ENCODE peak calls at places on chromosomes 6 and 20, in ten cellular contexts. One of them, this sample, is unnamed.

GRCh38 chr6:150766201-150766997 is 99.1 kb upstream of the MTHFD1L start:
- DNase-seq in left kidney: peak; percentile 61
- DNase-seq in occipital lobe: no peak
- DNase-seq in stimulated activated CD4-positive, alpha-beta T cell treated with anti-CD3 and anti-CD28 coated beads, Interleukin-4, amount 100 ng/mL, for 4 hours: no peak
- DNase-seq in mucosa of descending colon: no peak
- DNase-seq in ovary: peak; percentile 30
- DNase-seq in HFFc6: no peak
- DNase-seq in right cardiac atrium: peak; percentile 81
- DNase-seq in RCC 7860: no peak
- DNase-seq in tibial artery: no peak
- DNase-seq in this sample: no peak

GRCh38 chr20:59398552-59399265 is 98.3 kb downstream of the EDN3 start:
- DNase-seq in left kidney: no peak
- DNase-seq in occipital lobe: no peak
- DNase-seq in stimulated activated CD4-positive, alpha-beta T cell treated with anti-CD3 and anti-CD28 coated beads, Interleukin-4, amount 100 ng/mL, for 4 hours: no peak
- DNase-seq in mucosa of descending colon: no peak
- DNase-seq in ovary: no peak
- DNase-seq in HFFc6: no peak
- DNase-seq in right cardiac atrium: no peak
- DNase-seq in RCC 7860: no peak
- DNase-seq in tibial artery: no peak
- DNase-seq in this sample: no peak

GRCh38 chr6:156876302-156876701 is 99.1 kb downstream of the ARID1B start:
- DNase-seq in left kidney: no peak
- DNase-seq in occipital lobe: no peak
- DNase-seq in stimulated activated CD4-positive, alpha-beta T cell treated with anti-CD3 and anti-CD28 coated beads, Interleukin-4, amount 100 ng/mL, for 4 hours: no peak
- DNase-seq in mucosa of descending colon: no peak
- DNase-seq in ovary: no peak
- DNase-seq in HFFc6: no peak
- DNase-seq in right cardiac atrium: peak; percentile 69
- DNase-seq in RCC 7860: no peak
- DNase-seq in tibial artery: no peak
- DNase-seq in this sample: no peak

GRCh38 chr6:83853178-83853967 is at the start of gene RIPPLY2:
- DNase-seq in left kidney: peak; percentile 76
- DNase-seq in occipital lobe: peak; percentile 71
- DNase-seq in stimulated activated CD4-positive, alpha-beta T cell treated with anti-CD3 and anti-CD28 coated beads, Interleukin-4, amount 100 ng/mL, for 4 hours: no peak
- DNase-seq in mucosa of descending colon: peak; percentile 48
- DNase-seq in ovary: no peak
- DNase-seq in HFFc6: no peak
- DNase-seq in right cardiac atrium: peak; percentile 50
- DNase-seq in RCC 7860: no peak
- DNase-seq in tibial artery: peak; percentile 68
- DNase-seq in this sample: peak; percentile 7

GRCh38 chr20:23419995-23420901 is 1.0 kb downstream of the NAPB start:
- DNase-seq in left kidney: peak; percentile 54
- DNase-seq in occipital lobe: no peak
- DNase-seq in stimulated activated CD4-positive, alpha-beta T cell treated with anti-CD3 and anti-CD28 coated beads, Interleukin-4, amount 100 ng/mL, for 4 hours: peak; percentile 56
- DNase-seq in mucosa of descending colon: peak; percentile 70
- DNase-seq in ovary: peak; percentile 56
- DNase-seq in HFFc6: peak; percentile 71
- DNase-seq in right cardiac atrium: peak; percentile 78
- DNase-seq in RCC 7860: peak; percentile 17
- DNase-seq in tibial artery: peak; percentile 76
- DNase-seq in this sample: peak; percentile 57

GRCh38 chr6:17957488-17957887 is 29.9 kb downstream of the KIF13A start:
- DNase-seq in left kidney: no peak
- DNase-seq in occipital lobe: no peak
- DNase-seq in stimulated activated CD4-positive, alpha-beta T cell treated with anti-CD3 and anti-CD28 coated beads, Interleukin-4, amount 100 ng/mL, for 4 hours: no peak
- DNase-seq in mucosa of descending colon: no peak
- DNase-seq in ovary: no peak
- DNase-seq in HFFc6: no peak
- DNase-seq in right cardiac atrium: no peak
- DNase-seq in RCC 7860: no peak
- DNase-seq in tibial artery: no peak
- DNase-seq in this sample: no peak

GRCh38 chr6:79420054-79420453 is 117.2 kb downstream of the LCA5 start:
- DNase-seq in left kidney: peak; percentile 33
- DNase-seq in occipital lobe: no peak
- DNase-seq in stimulated activated CD4-positive, alpha-beta T cell treated with anti-CD3 and anti-CD28 coated beads, Interleukin-4, amount 100 ng/mL, for 4 hours: no peak
- DNase-seq in mucosa of descending colon: no peak
- DNase-seq in ovary: no peak
- DNase-seq in HFFc6: no peak
- DNase-seq in right cardiac atrium: no peak
- DNase-seq in RCC 7860: no peak
- DNase-seq in tibial artery: no peak
- DNase-seq in this sample: no peak

GRCh38 chr20:4021905-4022304 is 6.5 kb upstream of the RNF24 start:
- DNase-seq in left kidney: no peak
- DNase-seq in occipital lobe: no peak
- DNase-seq in stimulated activated CD4-positive, alpha-beta T cell treated with anti-CD3 and anti-CD28 coated beads, Interleukin-4, amount 100 ng/mL, for 4 hours: no peak
- DNase-seq in mucosa of descending colon: no peak
- DNase-seq in ovary: no peak
- DNase-seq in HFFc6: no peak
- DNase-seq in right cardiac atrium: no peak
- DNase-seq in RCC 7860: no peak
- DNase-seq in tibial artery: no peak
- DNase-seq in this sample: no peak

GRCh38 chr6:1610497-1611321 is 994 bp downstream of the FOXC1 start:
- DNase-seq in left kidney: peak; percentile 51
- DNase-seq in occipital lobe: no peak
- DNase-seq in stimulated activated CD4-positive, alpha-beta T cell treated with anti-CD3 and anti-CD28 coated beads, Interleukin-4, amount 100 ng/mL, for 4 hours: no peak
- DNase-seq in mucosa of descending colon: no peak
- DNase-seq in ovary: no peak
- DNase-seq in HFFc6: peak; percentile 30
- DNase-seq in right cardiac atrium: peak; percentile 79
- DNase-seq in RCC 7860: no peak
- DNase-seq in tibial artery: peak; percentile 68
- DNase-seq in this sample: no peak

GRCh38 chr20:4812641-4813075 is 90.9 kb downstream of the PRND start:
- DNase-seq in left kidney: no peak
- DNase-seq in occipital lobe: no peak
- DNase-seq in stimulated activated CD4-positive, alpha-beta T cell treated with anti-CD3 and anti-CD28 coated beads, Interleukin-4, amount 100 ng/mL, for 4 hours: peak; percentile 11
- DNase-seq in mucosa of descending colon: peak; percentile 66
- DNase-seq in ovary: no peak
- DNase-seq in HFFc6: no peak
- DNase-seq in right cardiac atrium: peak; percentile 45
- DNase-seq in RCC 7860: no peak
- DNase-seq in tibial artery: no peak
- DNase-seq in this sample: peak; percentile 56

GRCh38 chr20:44720994-44721784 is 6.0 kb downstream of the CCN5 start:
- DNase-seq in left kidney: no peak
- DNase-seq in occipital lobe: no peak
- DNase-seq in stimulated activated CD4-positive, alpha-beta T cell treated with anti-CD3 and anti-CD28 coated beads, Interleukin-4, amount 100 ng/mL, for 4 hours: no peak
- DNase-seq in mucosa of descending colon: no peak
- DNase-seq in ovary: peak; percentile 81
- DNase-seq in HFFc6: peak; percentile 85
- DNase-seq in right cardiac atrium: peak; percentile 90
- DNase-seq in RCC 7860: peak; percentile 80
- DNase-seq in tibial artery: peak; percentile 85
- DNase-seq in this sample: no peak

GRCh38 chr6:166449036-166449435 is 66.3 kb upstream of the MPC1 start:
- DNase-seq in left kidney: no peak
- DNase-seq in occipital lobe: no peak
- DNase-seq in stimulated activated CD4-positive, alpha-beta T cell treated with anti-CD3 and anti-CD28 coated beads, Interleukin-4, amount 100 ng/mL, for 4 hours: no peak
- DNase-seq in mucosa of descending colon: no peak
- DNase-seq in ovary: no peak
- DNase-seq in HFFc6: no peak
- DNase-seq in right cardiac atrium: no peak
- DNase-seq in RCC 7860: no peak
- DNase-seq in tibial artery: no peak
- DNase-seq in this sample: no peak

GRCh38 chr6:113894712-113895674 is 37.8 kb downstream of the MARCKS start:
- DNase-seq in left kidney: no peak
- DNase-seq in occipital lobe: no peak
- DNase-seq in stimulated activated CD4-positive, alpha-beta T cell treated with anti-CD3 and anti-CD28 coated beads, Interleukin-4, amount 100 ng/mL, for 4 hours: no peak
- DNase-seq in mucosa of descending colon: no peak
- DNase-seq in ovary: no peak
- DNase-seq in HFFc6: no peak
- DNase-seq in right cardiac atrium: no peak
- DNase-seq in RCC 7860: no peak
- DNase-seq in tibial artery: no peak
- DNase-seq in this sample: no peak

GRCh38 chr6:139839506-139840156 is 465.2 kb upstream of the CITED2 start:
- DNase-seq in left kidney: no peak
- DNase-seq in occipital lobe: no peak
- DNase-seq in stimulated activated CD4-positive, alpha-beta T cell treated with anti-CD3 and anti-CD28 coated beads, Interleukin-4, amount 100 ng/mL, for 4 hours: no peak
- DNase-seq in mucosa of descending colon: no peak
- DNase-seq in ovary: no peak
- DNase-seq in HFFc6: no peak
- DNase-seq in right cardiac atrium: peak; percentile 51
- DNase-seq in RCC 7860: no peak
- DNase-seq in tibial artery: peak; percentile 80
- DNase-seq in this sample: no peak

GRCh38 chr20:20864346-20865096 is 152.1 kb upstream of the RALGAPA2 start:
- DNase-seq in left kidney: peak; percentile 84
- DNase-seq in occipital lobe: no peak
- DNase-seq in stimulated activated CD4-positive, alpha-beta T cell treated with anti-CD3 and anti-CD28 coated beads, Interleukin-4, amount 100 ng/mL, for 4 hours: no peak
- DNase-seq in mucosa of descending colon: no peak
- DNase-seq in ovary: no peak
- DNase-seq in HFFc6: peak; percentile 2
- DNase-seq in right cardiac atrium: no peak
- DNase-seq in RCC 7860: no peak
- DNase-seq in tibial artery: no peak
- DNase-seq in this sample: no peak

GRCh38 chr6:21046276-21046675 is 512.0 kb downstream of the CDKAL1 start:
- DNase-seq in left kidney: peak; percentile 90
- DNase-seq in occipital lobe: no peak
- DNase-seq in stimulated activated CD4-positive, alpha-beta T cell treated with anti-CD3 and anti-CD28 coated beads, Interleukin-4, amount 100 ng/mL, for 4 hours: no peak
- DNase-seq in mucosa of descending colon: no peak
- DNase-seq in ovary: no peak
- DNase-seq in HFFc6: no peak
- DNase-seq in right cardiac atrium: peak; percentile 65
- DNase-seq in RCC 7860: peak; percentile 73
- DNase-seq in tibial artery: no peak
- DNase-seq in this sample: no peak

GRCh38 chr20:50975701-50976330 is 17.2 kb downstream of the MOCS3 start:
- DNase-seq in left kidney: no peak
- DNase-seq in occipital lobe: no peak
- DNase-seq in stimulated activated CD4-positive, alpha-beta T cell treated with anti-CD3 and anti-CD28 coated beads, Interleukin-4, amount 100 ng/mL, for 4 hours: no peak
- DNase-seq in mucosa of descending colon: no peak
- DNase-seq in ovary: no peak
- DNase-seq in HFFc6: no peak
- DNase-seq in right cardiac atrium: no peak
- DNase-seq in RCC 7860: no peak
- DNase-seq in tibial artery: no peak
- DNase-seq in this sample: no peak

GRCh38 chr6:143757346-143757832 is 79.6 kb downstream of the PHACTR2 start:
- DNase-seq in left kidney: no peak
- DNase-seq in occipital lobe: no peak
- DNase-seq in stimulated activated CD4-positive, alpha-beta T cell treated with anti-CD3 and anti-CD28 coated beads, Interleukin-4, amount 100 ng/mL, for 4 hours: no peak
- DNase-seq in mucosa of descending colon: no peak
- DNase-seq in ovary: no peak
- DNase-seq in HFFc6: no peak
- DNase-seq in right cardiac atrium: no peak
- DNase-seq in RCC 7860: no peak
- DNase-seq in tibial artery: no peak
- DNase-seq in this sample: no peak

GRCh38 chr20:36951977-36952738 is 650 bp upstream of the SAMHD1 start:
- DNase-seq in left kidney: no peak
- DNase-seq in occipital lobe: no peak
- DNase-seq in stimulated activated CD4-positive, alpha-beta T cell treated with anti-CD3 and anti-CD28 coated beads, Interleukin-4, amount 100 ng/mL, for 4 hours: no peak
- DNase-seq in mucosa of descending colon: no peak
- DNase-seq in ovary: no peak
- DNase-seq in HFFc6: no peak
- DNase-seq in right cardiac atrium: no peak
- DNase-seq in RCC 7860: no peak
- DNase-seq in tibial artery: no peak
- DNase-seq in this sample: no peak

GRCh38 chr6:113645576-113645970 is 211.6 kb upstream of the MARCKS start:
- DNase-seq in left kidney: peak; percentile 27
- DNase-seq in occipital lobe: no peak
- DNase-seq in stimulated activated CD4-positive, alpha-beta T cell treated with anti-CD3 and anti-CD28 coated beads, Interleukin-4, amount 100 ng/mL, for 4 hours: no peak
- DNase-seq in mucosa of descending colon: peak; percentile 62
- DNase-seq in ovary: no peak
- DNase-seq in HFFc6: peak; percentile 95
- DNase-seq in right cardiac atrium: no peak
- DNase-seq in RCC 7860: peak; percentile 94
- DNase-seq in tibial artery: no peak
- DNase-seq in this sample: peak; percentile 70

GRCh38 chr20:51554538-51555165 is 12.1 kb upstream of the NFATC2 start:
- DNase-seq in left kidney: no peak
- DNase-seq in occipital lobe: no peak
- DNase-seq in stimulated activated CD4-positive, alpha-beta T cell treated with anti-CD3 and anti-CD28 coated beads, Interleukin-4, amount 100 ng/mL, for 4 hours: no peak
- DNase-seq in mucosa of descending colon: no peak
- DNase-seq in ovary: no peak
- DNase-seq in HFFc6: peak; percentile 89
- DNase-seq in right cardiac atrium: no peak
- DNase-seq in RCC 7860: peak; percentile 67
- DNase-seq in tibial artery: no peak
- DNase-seq in this sample: no peak

GRCh38 chr6:157550114-157550989 is 169.4 kb downstream of the ZDHHC14 start:
- DNase-seq in left kidney: no peak
- DNase-seq in occipital lobe: no peak
- DNase-seq in stimulated activated CD4-positive, alpha-beta T cell treated with anti-CD3 and anti-CD28 coated beads, Interleukin-4, amount 100 ng/mL, for 4 hours: no peak
- DNase-seq in mucosa of descending colon: no peak
- DNase-seq in ovary: no peak
- DNase-seq in HFFc6: no peak
- DNase-seq in right cardiac atrium: no peak
- DNase-seq in RCC 7860: peak; percentile 17
- DNase-seq in tibial artery: peak; percentile 6
- DNase-seq in this sample: no peak

GRCh38 chr6:140071601-140072062 is 697.2 kb upstream of the CITED2 start:
- DNase-seq in left kidney: no peak
- DNase-seq in occipital lobe: no peak
- DNase-seq in stimulated activated CD4-positive, alpha-beta T cell treated with anti-CD3 and anti-CD28 coated beads, Interleukin-4, amount 100 ng/mL, for 4 hours: no peak
- DNase-seq in mucosa of descending colon: no peak
- DNase-seq in ovary: no peak
- DNase-seq in HFFc6: peak; percentile 96
- DNase-seq in right cardiac atrium: no peak
- DNase-seq in RCC 7860: peak; percentile 18
- DNase-seq in tibial artery: no peak
- DNase-seq in this sample: no peak

GRCh38 chr20:16501236-16501635 is 72.0 kb downstream of the KIF16B start:
- DNase-seq in left kidney: no peak
- DNase-seq in occipital lobe: no peak
- DNase-seq in stimulated activated CD4-positive, alpha-beta T cell treated with anti-CD3 and anti-CD28 coated beads, Interleukin-4, amount 100 ng/mL, for 4 hours: no peak
- DNase-seq in mucosa of descending colon: no peak
- DNase-seq in ovary: no peak
- DNase-seq in HFFc6: no peak
- DNase-seq in right cardiac atrium: no peak
- DNase-seq in RCC 7860: no peak
- DNase-seq in tibial artery: no peak
- DNase-seq in this sample: no peak

GRCh38 chr6:101851911-101852310 is 458.4 kb downstream of the GRIK2 start:
- DNase-seq in left kidney: no peak
- DNase-seq in occipital lobe: no peak
- DNase-seq in stimulated activated CD4-positive, alpha-beta T cell treated with anti-CD3 and anti-CD28 coated beads, Interleukin-4, amount 100 ng/mL, for 4 hours: no peak
- DNase-seq in mucosa of descending colon: no peak
- DNase-seq in ovary: no peak
- DNase-seq in HFFc6: no peak
- DNase-seq in right cardiac atrium: no peak
- DNase-seq in RCC 7860: no peak
- DNase-seq in tibial artery: no peak
- DNase-seq in this sample: no peak

GRCh38 chr6:52524921-52525320 is 51.9 kb downstream of the TRAM2 start:
- DNase-seq in left kidney: no peak
- DNase-seq in occipital lobe: no peak
- DNase-seq in stimulated activated CD4-positive, alpha-beta T cell treated with anti-CD3 and anti-CD28 coated beads, Interleukin-4, amount 100 ng/mL, for 4 hours: no peak
- DNase-seq in mucosa of descending colon: no peak
- DNase-seq in ovary: no peak
- DNase-seq in HFFc6: no peak
- DNase-seq in right cardiac atrium: no peak
- DNase-seq in RCC 7860: no peak
- DNase-seq in tibial artery: no peak
- DNase-seq in this sample: no peak

GRCh38 chr6:71028236-71028876 is 71.5 kb upstream of the B3GAT2 start:
- DNase-seq in left kidney: no peak
- DNase-seq in occipital lobe: peak; percentile 9
- DNase-seq in stimulated activated CD4-positive, alpha-beta T cell treated with anti-CD3 and anti-CD28 coated beads, Interleukin-4, amount 100 ng/mL, for 4 hours: no peak
- DNase-seq in mucosa of descending colon: no peak
- DNase-seq in ovary: no peak
- DNase-seq in HFFc6: no peak
- DNase-seq in right cardiac atrium: no peak
- DNase-seq in RCC 7860: no peak
- DNase-seq in tibial artery: no peak
- DNase-seq in this sample: no peak

GRCh38 chr20:25031241-25031640 is 26.7 kb downstream of the ACSS1 start:
- DNase-seq in left kidney: no peak
- DNase-seq in occipital lobe: no peak
- DNase-seq in stimulated activated CD4-positive, alpha-beta T cell treated with anti-CD3 and anti-CD28 coated beads, Interleukin-4, amount 100 ng/mL, for 4 hours: no peak
- DNase-seq in mucosa of descending colon: no peak
- DNase-seq in ovary: no peak
- DNase-seq in HFFc6: no peak
- DNase-seq in right cardiac atrium: no peak
- DNase-seq in RCC 7860: no peak
- DNase-seq in tibial artery: no peak
- DNase-seq in this sample: no peak

This sample was measured in transverse colon.